ENCODE peak calls at places on chromosomes 6 and 20, in seven cellular contexts. A is upper lobe of left lung, Y is spleen, O is transverse colon, H is esophagus muscularis mucosa, G is HCT116, B is tibial nerve. D is an unnamed sample.

GRCh38 chr6:22666021-22666420 is 96.7 kb downstream of the HDGFL1 start:
- DNase-seq in B (no peak), O (no peak), Y (no peak), G (no peak), H (no peak), A (no peak), D (no peak)

GRCh38 chr6:51459958-51460357 is 627.5 kb downstream of the PKHD1 start:
- DNase-seq in A (no peak), Y (no peak), O (no peak), G (no peak), H (no peak), B (no peak), D (no peak)

GRCh38 chr20:23622839-23623343 is 14.9 kb downstream of the CST3 start:
- DNase-seq in H (peak), A (peak), O (peak), B (peak), G (peak), Y (no peak), D (peak)

GRCh38 chr20:61135966-61136365 is 116.1 kb upstream of the CDH4 start:
- DNase-seq in A (no peak), Y (no peak), O (no peak), B (no peak), G (no peak), H (no peak), D (no peak)

GRCh38 chr6:32047539-32047854 is 9.3 kb downstream of the CYP21A2 start:
- DNase-seq in B (no peak), H (no peak), A (no peak), G (no peak), Y (no peak), O (no peak), D (no peak)

GRCh38 chr6:25248100-25248499 is 31.1 kb upstream of the CARMIL1 start:
- DNase-seq in A (no peak), O (no peak), B (no peak), H (no peak), Y (no peak), G (no peak), D (no peak)

GRCh38 chr20:43681468-43681942 is 14.6 kb downstream of the MYBL2 start:
- DNase-seq in Y (peak), O (peak), H (no peak), B (no peak), A (no peak), G (no peak), D (no peak)

GRCh38 chr6:2899596-2899995 is 3.5 kb downstream of the SERPINB9 start:
- DNase-seq in O (no peak), A (no peak), Y (no peak), G (no peak), H (no peak), B (no peak), D (no peak)

GRCh38 chr20:35134472-35134871 is 12.7 kb downstream of the EDEM2 start:
- DNase-seq in Y (no peak), H (no peak), A (no peak), O (no peak), B (peak), G (no peak), D (no peak)

GRCh38 chr6:123091091-123091895 is 95.3 kb downstream of the CLVS2 start:
- DNase-seq in G (no peak), A (no peak), B (no peak), H (no peak), Y (no peak), O (no peak), D (peak)

GRCh38 chr20:53899351-53900167 is 170.8 kb downstream of the BCAS1 start:
- DNase-seq in A (peak), O (peak), B (no peak), G (no peak), H (no peak), Y (peak), D (peak)

GRCh38 chr20:38804682-38805501 is 605 bp upstream of the PPP1R16B start:
- DNase-seq in A (peak), Y (peak), B (no peak), G (no peak), O (peak), H (no peak), D (peak)

GRCh38 chr6:111417181-111417585 is 65.8 kb downstream of the REV3L start:
- DNase-seq in H (no peak), A (peak), B (peak), O (no peak), G (no peak), Y (no peak), D (peak)

GRCh38 chr6:117733341-117733740 is 58.1 kb downstream of the NUS1 start:
- DNase-seq in H (no peak), O (no peak), Y (no peak), G (no peak), B (no peak), A (no peak), D (no peak)

GRCh38 chr6:125083684-125083990 is 69.9 kb upstream of the TPD52L1 start:
- DNase-seq in G (no peak), Y (no peak), B (no peak), A (no peak), H (no peak), O (no peak), D (no peak)

GRCh38 chr6:151962246-151962846 is 154.9 kb downstream of the ESR1 start:
- DNase-seq in Y (no peak), B (no peak), H (no peak), O (no peak), A (no peak), G (no peak), D (no peak)

GRCh38 chr20:50189681-50190250 is 864 bp upstream of the CEBPB start:
- DNase-seq in Y (peak), G (no peak), O (peak), B (no peak), H (no peak), A (peak), D (peak)

GRCh38 chr20:3242167-3242692 is 3.2 kb upstream of the SLC4A11 start:
- DNase-seq in G (no peak), H (no peak), O (no peak), Y (no peak), B (no peak), A (no peak), D (no peak)

GRCh38 chr20:54028276-54029011 is 42.0 kb downstream of the BCAS1 start:
- DNase-seq in O (no peak), B (no peak), H (no peak), Y (no peak), G (no peak), A (no peak), D (no peak)

GRCh38 chr6:72624557-72625160 is 2.8 kb downstream of the KCNQ5 start:
- DNase-seq in B (no peak), O (no peak), H (no peak), Y (no peak), G (no peak), A (no peak), D (no peak)

GRCh38 chr6:161940519-161940918 is 666.7 kb upstream of the AGPAT4 start:
- DNase-seq in H (no peak), A (no peak), G (no peak), B (no peak), O (no peak), Y (no peak), D (no peak)

GRCh38 chr6:15264902-15265761 is 19.3 kb downstream of the JARID2 start:
- DNase-seq in B (no peak), H (no peak), A (no peak), G (no peak), O (no peak), Y (no peak), D (peak)

GRCh38 chr6:160853946-160854345 is 137.6 kb upstream of the MAP3K4 start:
- DNase-seq in A (no peak), G (no peak), H (peak), O (no peak), B (no peak), Y (no peak), D (no peak)

GRCh38 chr6:22364314-22364713 is 67.5 kb upstream of the PRL start:
- DNase-seq in O (no peak), H (no peak), B (no peak), Y (no peak), A (no peak), G (no peak), D (no peak)

GRCh38 chr6:150093397-150093796 is 24.5 kb upstream of the ULBP3 start:
- DNase-seq in O (no peak), A (no peak), H (no peak), B (no peak), G (no peak), Y (no peak), D (no peak)

GRCh38 chr20:50392138-50392866 is 117.9 kb upstream of the PTPN1 start:
- DNase-seq in Y (no peak), A (no peak), G (no peak), O (no peak), H (no peak), B (no peak), D (no peak)

GRCh38 chr20:483791-484644 is 21.7 kb upstream of the TBC1D20 start:
- DNase-seq in Y (no peak), H (no peak), B (no peak), G (no peak), O (no peak), A (no peak), D (no peak)

GRCh38 chr6:36686668-36687513 is 8.4 kb downstream of the CDKN1A start:
- DNase-seq in H (no peak), B (no peak), O (no peak), Y (no peak), A (no peak), G (no peak), D (no peak)

GRCh38 chr6:144178323-144178722 is 28.0 kb downstream of the STX11 start:
- DNase-seq in G (no peak), B (no peak), H (no peak), O (no peak), A (no peak), Y (no peak), D (no peak)

GRCh38 chr6:1771324-1771723 is 161.6 kb downstream of the FOXC1 start:
- DNase-seq in H (no peak), G (no peak), Y (no peak), O (no peak), B (no peak), A (no peak), D (no peak)

DNA sequence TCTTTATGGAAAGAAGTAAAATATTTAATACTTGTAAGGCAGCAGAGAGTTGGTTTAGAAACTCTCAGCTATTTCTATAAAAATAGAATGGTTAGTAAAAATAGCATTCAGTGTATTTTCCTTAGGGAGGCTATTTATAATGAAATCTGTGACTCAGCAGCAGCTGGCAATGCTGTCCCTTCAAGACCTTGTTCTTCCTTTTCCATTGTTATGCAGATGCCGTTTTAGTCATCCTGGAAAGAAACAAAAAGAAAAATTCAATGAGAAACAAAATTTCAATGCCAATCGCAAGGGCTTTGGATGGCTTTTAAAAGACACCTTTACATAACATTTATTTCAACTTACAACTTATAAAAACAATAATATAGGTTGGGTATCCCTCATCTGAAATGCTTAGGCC is 17.5 kb downstream of the MPC1 start:
- DNase-seq in A (no peak), Y (no peak), H (no peak), G (no peak), B (no peak), O (no peak), D (peak)
- H3K27ac ChIP-seq in A (no peak), Y (peak), H (peak), G (no peak), B (no peak), O (peak), D (peak)

GRCh38 chr20:63740070-63740500 is 509 bp downstream of the SLC2A4RG start:
- DNase-seq in B (no peak), G (no peak), H (no peak), O (peak), A (peak), Y (peak), D (peak)

GRCh38 chr20:63738687-63739128 is 868 bp upstream of the SLC2A4RG start:
- DNase-seq in G (no peak), Y (peak), H (no peak), O (peak), A (peak), B (peak), D (peak)

GRCh38 chr20:63737940-63738686 is 1.5 kb upstream of the SLC2A4RG start:
- DNase-seq in A (no peak), H (no peak), G (no peak), B (no peak), O (peak), Y (peak), D (no peak)

GRCh38 chr20:63740501-63741353 is 1.2 kb downstream of the SLC2A4RG start:
- DNase-seq in A (peak), Y (peak), H (peak), G (peak), O (peak), B (peak), D (peak)

DNA sequence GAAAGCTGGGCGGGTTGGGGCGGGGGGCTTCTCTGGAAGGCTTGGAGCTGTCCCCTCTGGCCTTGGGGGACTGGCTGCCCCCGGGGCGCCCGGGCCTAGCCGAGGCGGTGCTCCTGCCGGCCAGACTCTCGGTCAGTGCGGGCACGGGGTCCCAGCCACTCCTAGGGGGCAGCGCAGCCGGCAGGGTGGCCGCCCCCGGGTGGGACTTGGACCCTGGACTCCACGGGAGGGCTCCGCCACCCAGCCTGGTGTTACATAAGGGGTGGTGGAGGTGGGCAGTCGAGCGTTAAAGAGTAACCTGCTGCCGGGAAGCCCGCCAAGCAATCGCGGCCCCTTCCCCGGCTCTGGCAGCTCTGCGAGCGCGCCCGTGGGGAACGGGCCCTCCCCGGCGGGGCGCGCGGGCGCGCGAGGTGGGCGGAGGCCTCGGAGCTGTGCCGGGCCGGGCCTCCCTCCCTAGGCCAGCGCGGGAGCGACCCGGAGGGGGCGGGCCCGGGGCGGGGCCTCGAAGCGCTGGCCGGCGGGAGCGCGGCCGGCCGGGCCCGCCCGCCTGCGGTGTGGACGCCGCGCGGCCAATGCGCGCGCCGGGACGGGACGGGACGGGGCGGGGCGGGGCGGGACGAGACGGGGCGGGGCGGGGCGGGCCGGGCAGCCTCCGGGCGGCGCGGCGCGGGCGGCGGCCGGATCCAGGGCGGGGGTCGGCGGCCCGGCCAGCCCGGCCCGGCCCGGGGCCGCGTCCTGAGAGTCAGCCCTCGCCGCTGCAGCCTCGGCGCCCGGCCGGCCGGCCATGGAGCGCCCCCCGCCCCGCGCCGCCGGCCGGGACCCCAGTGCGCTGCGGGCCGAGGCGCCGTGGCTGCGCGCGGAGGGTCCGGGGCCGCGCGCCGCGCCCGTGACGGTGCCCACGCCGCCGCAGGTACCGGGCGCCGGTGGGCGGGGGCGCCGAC is at the start of gene SLC2A4RG:
- DNase-seq in Y (peak), O (peak), H (no peak), B (peak), A (peak), G (no peak), D (peak)
- TF ChIP-seq POLR2A in Y (no peak), O (peak), H (no peak), B (no peak), A (peak), G (no peak), D (peak)

DNA sequence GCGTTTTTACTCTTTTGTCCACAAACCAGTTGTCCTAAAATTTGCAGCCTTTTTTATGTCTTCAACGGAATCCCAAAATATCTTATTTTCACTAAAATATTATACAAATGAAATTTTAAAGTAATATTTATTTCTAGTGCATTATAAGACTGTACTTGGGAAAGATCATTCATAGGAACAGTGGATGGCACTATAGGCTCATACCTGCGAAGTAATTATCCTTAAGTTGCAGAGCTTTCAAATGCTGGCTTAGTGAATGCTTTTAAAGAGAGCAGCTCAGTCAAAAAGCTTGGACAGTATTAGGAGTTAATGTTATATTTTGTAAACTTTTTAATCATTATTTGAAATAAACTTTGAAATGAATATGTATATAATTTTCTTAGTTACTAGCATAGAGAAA is 254.9 kb downstream of the CDKAL1 start:
- DNase-seq in G (no peak), Y (no peak), H (no peak), B (no peak), O (no peak), A (no peak), D (no peak)
- TF ChIP-seq CTCF in G (no peak), Y (no peak), H (no peak), B (no peak), O (no peak), A (no peak), D (no peak)

DNA sequence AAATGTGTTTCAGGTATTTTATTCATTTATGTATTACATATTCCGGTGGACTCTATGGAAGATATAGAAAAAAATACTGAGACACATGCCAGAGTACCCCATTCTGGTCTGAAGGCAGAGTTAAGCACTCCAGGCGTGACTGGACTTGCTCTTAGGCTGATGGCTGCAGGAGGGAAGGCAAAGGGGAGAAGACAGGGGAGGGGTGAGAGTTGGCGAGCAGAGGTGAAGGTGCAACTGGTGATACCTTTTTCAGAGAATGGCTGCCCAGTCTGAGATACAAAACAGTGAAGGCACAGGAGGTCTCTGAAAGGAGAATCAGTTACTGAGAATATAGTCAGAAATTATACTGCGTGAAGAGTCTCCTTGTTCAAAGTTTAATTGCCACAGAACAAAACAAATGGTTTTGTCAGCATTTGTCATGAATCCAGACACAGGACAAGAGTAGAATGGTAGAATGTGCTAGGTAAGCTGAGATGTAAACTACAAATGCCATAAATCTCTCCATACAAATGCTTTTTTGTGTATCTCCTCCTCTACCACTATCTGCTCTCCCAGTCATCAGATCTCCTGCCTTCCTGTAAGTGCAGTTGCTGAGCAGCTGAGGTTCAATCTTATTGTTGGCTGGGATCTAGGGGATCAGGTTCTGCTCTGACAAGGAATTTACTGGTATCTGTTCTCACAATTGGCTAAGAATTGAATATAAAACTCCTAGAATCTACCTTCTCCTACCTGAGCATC is 104.2 kb upstream of the DST start:
- DNase-seq in B (no peak), H (no peak), G (no peak), O (no peak), A (no peak), Y (no peak), D (no peak)
- H3K27ac ChIP-seq in B (no peak), H (no peak), G (peak), O (no peak), A (no peak), Y (no peak), D (peak)

DNA sequence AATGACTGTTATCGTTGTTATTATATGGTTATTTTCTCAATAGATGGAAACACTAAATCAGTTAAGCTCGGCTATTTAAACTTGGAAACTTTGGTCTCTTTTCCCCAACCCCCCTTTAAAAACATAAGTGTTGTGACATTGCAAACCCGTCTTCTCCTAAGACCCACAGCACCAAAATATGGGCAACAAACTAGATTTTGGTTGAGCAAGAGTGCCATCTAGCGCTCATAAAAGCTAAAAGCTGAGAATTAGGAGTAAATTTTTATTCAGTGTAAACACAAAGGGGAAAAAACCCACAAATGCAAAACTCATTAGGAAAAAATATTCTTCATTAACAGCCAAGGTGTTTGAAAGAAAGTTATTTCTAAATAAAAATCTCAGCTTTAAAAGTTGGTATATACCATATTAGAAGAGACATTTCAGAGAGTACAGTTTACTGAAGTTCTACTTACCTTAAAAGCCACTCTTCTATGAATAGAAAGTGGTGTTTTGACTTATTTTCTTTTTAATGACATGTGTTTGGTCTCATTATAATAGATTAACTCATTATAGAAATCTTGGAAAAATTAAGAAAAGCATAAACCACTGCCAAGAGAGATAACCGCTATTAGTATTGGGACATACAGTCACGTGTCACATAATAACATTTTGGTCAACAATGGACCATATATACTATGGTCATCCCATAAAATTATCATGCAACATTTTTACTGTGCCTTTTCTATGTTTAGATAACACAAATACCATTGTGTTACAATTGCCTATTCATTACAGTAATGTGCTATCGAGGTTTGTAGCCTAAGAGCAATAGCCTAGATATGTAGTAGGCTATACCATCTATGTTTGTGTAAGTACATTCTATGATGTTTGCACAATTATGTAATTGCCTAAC is 21.1 kb downstream of the SESN1 start:
- DNase-seq in H (no peak), G (peak), Y (no peak), A (no peak), B (peak), O (no peak), D (no peak)
- TF ChIP-seq POLR2A in H (no peak), G (no peak), Y (no peak), A (no peak), B (no peak), O (no peak), D (no peak)